ENCODE peak calls at places on chromosome 16, in ten cellular contexts. M is NCI-H748 treated with DMSO at 0.1 percent for 48 hours; I is NCI-H2081; E is GDM1; T is endothelial cell; J is naive thymus-derived CD4-positive, alpha-beta T cell; H is AG09309; R is neuronal stem cell; C is C1 segment of cervical spinal cord; D is T-helper 2 cell. Z is an unnamed sample.

GRCh38 chr16:51526622-51527021 is 375.6 kb upstream of the SALL1 start:
- DNase-seq in M (peak), I (no peak), E (no peak), T (no peak), J (no peak), H (no peak), R (no peak), C (no peak), D (no peak), Z (no peak)

GRCh38 chr16:77271532-77272426 is 72.6 kb downstream of the SYCE1L start:
- DNase-seq in M (no peak), I (no peak), E (no peak), T (no peak), J (no peak), H (no peak), R (no peak), C (no peak), D (no peak), Z (no peak)

GRCh38 chr16:24218299-24218698 is 37.8 kb upstream of the CACNG3 start:
- DNase-seq in M (no peak), I (no peak), E (no peak), T (no peak), J (no peak), H (no peak), R (no peak), C (no peak), D (no peak), Z (no peak)

GRCh38 chr16:88368994-88369393 is 13.8 kb upstream of the ZNF469 start:
- DNase-seq in M (no peak), I (no peak), E (no peak), T (no peak), J (no peak), H (no peak), R (no peak), C (no peak), D (no peak), Z (peak)

GRCh38 chr16:20903116-20903888 is 2.7 kb downstream of the LYRM1 start:
- DNase-seq in M (no peak), I (no peak), E (no peak), T (no peak), J (no peak), H (no peak), R (no peak), C (no peak), D (no peak), Z (no peak)

GRCh38 chr16:46789499-46790414 is 41.2 kb downstream of the C16orf87 start:
- DNase-seq in M (peak), I (no peak), E (no peak), T (peak), J (peak), H (no peak), R (peak), C (peak), D (peak), Z (peak)

GRCh38 chr16:10387378-10387681 is 1.5 kb downstream of the ATF7IP2 start:
- DNase-seq in M (no peak), I (no peak), E (no peak), T (no peak), J (peak), H (no peak), R (no peak), C (no peak), D (no peak), Z (no peak)

GRCh38 chr16:67349172-67349571 is 22.6 kb downstream of the LRRC36 start:
- DNase-seq in M (no peak), I (no peak), E (no peak), T (no peak), J (peak), H (no peak), R (no peak), C (no peak), D (no peak), Z (no peak)

GRCh38 chr16:85885537-85885936 is 13.4 kb upstream of the IRF8 start:
- DNase-seq in M (no peak), I (no peak), E (no peak), T (no peak), J (no peak), H (no peak), R (no peak), C (no peak), D (no peak), Z (no peak)

GRCh38 chr16:58020628-58021521 is 4.7 kb upstream of the MMP15 start:
- DNase-seq in M (no peak), I (no peak), E (no peak), T (peak), J (peak), H (no peak), R (no peak), C (peak), D (peak), Z (peak)

GRCh38 chr16:78291642-78292041 is 192.2 kb downstream of the WWOX start:
- DNase-seq in M (no peak), I (no peak), E (no peak), T (no peak), J (no peak), H (no peak), R (no peak), C (no peak), D (no peak), Z (no peak)

GRCh38 chr16:58198022-58198683 is at the start of gene CSNK2A2:
- DNase-seq in M (peak), I (peak), E (peak), T (peak), J (peak), H (peak), R (peak), C (peak), D (peak), Z (peak)

GRCh38 chr16:31253642-31254045 is 6.1 kb upstream of the ITGAM start:
- DNase-seq in M (no peak), I (no peak), E (peak), T (no peak), J (no peak), H (no peak), R (no peak), C (peak), D (no peak), Z (no peak)

GRCh38 chr16:17748005-17748719 is 277.4 kb upstream of the XYLT1 start:
- DNase-seq in M (no peak), I (no peak), E (no peak), T (no peak), J (no peak), H (no peak), R (no peak), C (no peak), D (no peak), Z (no peak)

GRCh38 chr16:50272111-50272571 is 5.8 kb downstream of the ADCY7 start:
- DNase-seq in M (no peak), I (no peak), E (no peak), T (no peak), J (no peak), H (no peak), R (no peak), C (no peak), D (no peak), Z (peak)

GRCh38 chr16:12220721-12221120 is 244.2 kb downstream of the SNX29 start:
- DNase-seq in M (no peak), I (no peak), E (no peak), T (no peak), J (no peak), H (no peak), R (no peak), C (no peak), D (no peak), Z (no peak)

GRCh38 chr16:15557258-15557657 is 85.7 kb downstream of the MARF1 start:
- DNase-seq in M (no peak), I (no peak), E (no peak), T (no peak), J (no peak), H (no peak), R (no peak), C (no peak), D (no peak), Z (no peak)

GRCh38 chr16:48517493-48517892 is 92.5 kb downstream of the N4BP1 start:
- DNase-seq in M (no peak), I (no peak), E (no peak), T (no peak), J (no peak), H (no peak), R (no peak), C (no peak), D (no peak), Z (no peak)

GRCh38 chr16:79336437-79337229 is 263.9 kb downstream of the MAF start:
- DNase-seq in M (no peak), I (no peak), E (no peak), T (no peak), J (no peak), H (no peak), R (no peak), C (no peak), D (no peak), Z (no peak)

GRCh38 chr16:61892531-61892930 is 143.7 kb downstream of the CDH8 start:
- DNase-seq in M (no peak), I (no peak), E (no peak), T (no peak), J (no peak), H (no peak), R (no peak), C (no peak), D (no peak), Z (no peak)

GRCh38 chr16:9908613-9909012 is 273.6 kb downstream of the GRIN2A start:
- DNase-seq in M (no peak), I (no peak), E (no peak), T (no peak), J (no peak), H (no peak), R (no peak), C (no peak), D (no peak), Z (no peak)

GRCh38 chr16:627458-628239 is 3.1 kb upstream of the WFIKKN1 start:
- DNase-seq in M (peak), I (no peak), E (no peak), T (no peak), J (no peak), H (no peak), R (no peak), C (no peak), D (no peak), Z (peak)

GRCh38 chr16:52569296-52569695 is 22.4 kb upstream of the TOX3 start:
- DNase-seq in M (no peak), I (no peak), E (no peak), T (no peak), J (no peak), H (no peak), R (no peak), C (no peak), D (no peak), Z (no peak)

GRCh38 chr16:8904018-8904430 is 21.9 kb downstream of the LITAFD start:
- DNase-seq in M (no peak), I (no peak), E (no peak), T (no peak), J (no peak), H (no peak), R (no peak), C (no peak), D (no peak), Z (no peak)

GRCh38 chr16:66469291-66469931 is 42.3 kb downstream of the BEAN1 start:
- DNase-seq in M (no peak), I (no peak), E (no peak), T (no peak), J (no peak), H (no peak), R (no peak), C (no peak), D (no peak), Z (no peak)

GRCh38 chr16:4253394-4254150 is 11.7 kb upstream of the SRL start:
- DNase-seq in M (peak), I (peak), E (peak), T (peak), J (peak), H (peak), R (peak), C (peak), D (peak), Z (peak)

GRCh38 chr16:57985204-57986121 is 14.5 kb upstream of the CNGB1 start:
- DNase-seq in M (no peak), I (no peak), E (no peak), T (no peak), J (no peak), H (no peak), R (no peak), C (no peak), D (no peak), Z (no peak)

GRCh38 chr16:55836158-55836611 is 3.3 kb upstream of the CES1 start:
- DNase-seq in M (no peak), I (no peak), E (no peak), T (no peak), J (no peak), H (no peak), R (no peak), C (no peak), D (no peak), Z (no peak)

GRCh38 chr16:3950343-3951193 is 70.1 kb upstream of the CREBBP start:
- DNase-seq in M (no peak), I (no peak), E (no peak), T (no peak), J (no peak), H (peak), R (no peak), C (no peak), D (no peak), Z (peak)

GRCh38 chr16:84656557-84657130 is 8.3 kb downstream of the KLHL36 start:
- DNase-seq in M (no peak), I (no peak), E (no peak), T (no peak), J (no peak), H (no peak), R (no peak), C (no peak), D (no peak), Z (no peak)

GRCh38 chr16:8555400-8555799 is 34.9 kb downstream of the TMEM114 start:
- DNase-seq in M (no peak), I (no peak), E (no peak), T (no peak), J (no peak), H (no peak), R (no peak), C (no peak), D (no peak), Z (no peak)

GRCh38 chr16:4381935-4382794 is 10.5 kb downstream of the VASN start:
- DNase-seq in M (no peak), I (no peak), E (no peak), T (no peak), J (no peak), H (no peak), R (no peak), C (no peak), D (no peak), Z (no peak)

GRCh38 chr16:2973081-2973480 is 3.9 kb downstream of the PAQR4 start:
- DNase-seq in M (no peak), I (no peak), E (no peak), T (no peak), J (no peak), H (no peak), R (no peak), C (peak), D (no peak), Z (no peak)

GRCh38 chr16:89905511-89906140 is 13.0 kb upstream of the MC1R start:
- DNase-seq in M (no peak), I (no peak), E (no peak), T (no peak), J (no peak), H (no peak), R (no peak), C (no peak), D (no peak), Z (no peak)

GRCh38 chr16:72554935-72555334 is 383.0 kb upstream of the PMFBP1 start:
- DNase-seq in M (no peak), I (no peak), E (no peak), T (no peak), J (no peak), H (no peak), R (no peak), C (no peak), D (no peak), Z (no peak)

GRCh38 chr16:87065781-87066694 is 251.2 kb downstream of the C16orf95 start:
- DNase-seq in M (no peak), I (no peak), E (no peak), T (no peak), J (no peak), H (no peak), R (no peak), C (no peak), D (no peak), Z (no peak)

GRCh38 chr16:20763461-20764232 is at the start of gene ACSM3:
- DNase-seq in M (no peak), I (no peak), E (no peak), T (no peak), J (peak), H (peak), R (peak), C (peak), D (peak), Z (peak)

GRCh38 chr16:49281843-49282642 is 405 bp upstream of the CBLN1 start:
- DNase-seq in M (peak), I (peak), E (peak), T (peak), J (no peak), H (no peak), R (peak), C (peak), D (no peak), Z (peak)

GRCh38 chr16:54936979-54937672 is 6.5 kb downstream of the IRX5 start:
- DNase-seq in M (peak), I (no peak), E (no peak), T (peak), J (no peak), H (no peak), R (peak), C (peak), D (no peak), Z (no peak)

GRCh38 chr16:4266372-4266771 is 6.5 kb downstream of the TFAP4 start:
- DNase-seq in M (no peak), I (no peak), E (no peak), T (no peak), J (no peak), H (no peak), R (no peak), C (no peak), D (no peak), Z (no peak)

Z was measured in mucosa of descending colon.